ENCODE peak calls at places on chromosomes 6 and 20, in five cellular contexts. L is body of pancreas, V is mammary epithelial cell, O is endodermal cell, T is OCI-LY7. Z is an unnamed sample.

GRCh38 chr6:3341467-3341866 is 82.7 kb downstream of the PSMG4 start:
- DNase-seq in L (no peak), V (no peak), O (peak), T (no peak), Z (peak)

GRCh38 chr20:64258071-64258823 is 2.7 kb downstream of the PCMTD2 start:
- DNase-seq in L (no peak), V (no peak), O (no peak), T (no peak), Z (no peak)

GRCh38 chr6:84422380-84422968 is 195.0 kb upstream of the CEP162 start:
- DNase-seq in L (peak), V (peak), O (peak), T (no peak), Z (peak)

GRCh38 chr6:119445666-119446622 is 96.4 kb upstream of the MAN1A1 start:
- DNase-seq in L (no peak), V (peak), O (peak), T (no peak), Z (peak)

GRCh38 chr20:19784511-19785172 is 26.6 kb downstream of the RIN2 start:
- DNase-seq in L (peak), V (peak), O (peak), T (peak), Z (peak)

GRCh38 chr20:64111841-64112641 is 4.7 kb upstream of the NPBWR2 start:
- DNase-seq in L (no peak), V (no peak), O (peak), T (no peak), Z (no peak)

GRCh38 chr6:9806195-9806594 is 608.7 kb downstream of the TFAP2A start:
- DNase-seq in L (no peak), V (no peak), O (no peak), T (no peak), Z (no peak)

GRCh38 chr6:118875672-118876071 is 18.3 kb upstream of the ASF1A start:
- DNase-seq in L (no peak), V (no peak), O (no peak), T (no peak), Z (no peak)

GRCh38 chr20:56826971-56827645 is 198.0 kb downstream of the TFAP2C start:
- DNase-seq in L (no peak), V (peak), O (no peak), T (no peak), Z (peak)

GRCh38 chr20:44809380-44810060 is 826 bp downstream of the RIMS4 start:
- DNase-seq in L (no peak), V (no peak), O (peak), T (no peak), Z (no peak)

GRCh38 chr6:33748851-33749250 is 2.1 kb upstream of the IP6K3 start:
- DNase-seq in L (no peak), V (no peak), O (no peak), T (no peak), Z (no peak)

GRCh38 chr6:157500022-157500421 is 119.0 kb downstream of the ZDHHC14 start:
- DNase-seq in L (no peak), V (no peak), O (no peak), T (no peak), Z (no peak)

GRCh38 chr6:136539967-136540366 is 10.3 kb downstream of the MAP7 start:
- DNase-seq in L (no peak), V (no peak), O (no peak), T (no peak), Z (no peak)

GRCh38 chr6:126170875-126171489 is 168.9 kb upstream of the CENPW start:
- DNase-seq in L (peak), V (peak), O (no peak), T (peak), Z (peak)

GRCh38 chr6:34150766-34151165 is 4.9 kb upstream of the GRM4 start:
- DNase-seq in L (no peak), V (no peak), O (peak), T (no peak), Z (no peak)

GRCh38 chr6:68876792-68877493 is 241.9 kb downstream of the ADGRB3 start:
- DNase-seq in L (no peak), V (no peak), O (no peak), T (peak), Z (peak)

GRCh38 chr6:89140347-89141159 is 5.3 kb upstream of the PM20D2 start:
- DNase-seq in L (peak), V (peak), O (no peak), T (no peak), Z (peak)

GRCh38 chr6:53795254-53795701 is 473 bp downstream of the LRRC1 start:
- DNase-seq in L (peak), V (peak), O (no peak), T (no peak), Z (peak)

GRCh38 chr20:43043887-43044286 is 145.8 kb downstream of the PTPRT start:
- DNase-seq in L (peak), V (no peak), O (peak), T (no peak), Z (no peak)

GRCh38 chr20:56348746-56349145 is 10.0 kb upstream of the FAM210B start:
- DNase-seq in L (no peak), V (peak), O (no peak), T (no peak), Z (no peak)

GRCh38 chr6:17493286-17493685 is 99.9 kb downstream of the CAP2 start:
- DNase-seq in L (no peak), V (peak), O (no peak), T (no peak), Z (peak)

GRCh38 chr20:2330090-2330695 is 34.4 kb downstream of the TGM3 start:
- DNase-seq in L (peak), V (no peak), O (no peak), T (no peak), Z (no peak)

GRCh38 chr6:31585531-31585930 is 546 bp upstream of the LST1 start:
- DNase-seq in L (no peak), V (no peak), O (peak), T (peak), Z (no peak)

GRCh38 chr6:98539669-98540207 is 294.6 kb upstream of the POU3F2 start:
- DNase-seq in L (no peak), V (no peak), O (no peak), T (peak), Z (no peak)

GRCh38 chr20:25178563-25179438 is 16.7 kb upstream of the ENTPD6 start:
- DNase-seq in L (peak), V (peak), O (peak), T (peak), Z (peak)

GRCh38 chr20:44990425-44990824 is 24.1 kb downstream of the STK4 start:
- DNase-seq in L (no peak), V (no peak), O (no peak), T (no peak), Z (no peak)

GRCh38 chr20:63178445-63178818 is 37.5 kb downstream of the YTHDF1 start:
- DNase-seq in L (no peak), V (no peak), O (peak), T (no peak), Z (no peak)

GRCh38 chr6:34525431-34526175 is 30.5 kb downstream of the SPDEF start:
- DNase-seq in L (no peak), V (no peak), O (no peak), T (no peak), Z (no peak)

GRCh38 chr6:87756858-87757257 is 54.8 kb upstream of the AKIRIN2 start:
- DNase-seq in L (no peak), V (peak), O (no peak), T (peak), Z (peak)

GRCh38 chr6:161458199-161458598 is 184.3 kb upstream of the AGPAT4 start:
- DNase-seq in L (no peak), V (no peak), O (no peak), T (no peak), Z (no peak)

GRCh38 chr6:52574709-52575489 is 2.0 kb downstream of the TRAM2 start:
- DNase-seq in L (no peak), V (no peak), O (no peak), T (no peak), Z (no peak)

GRCh38 chr6:52572536-52572935 is 4.3 kb downstream of the TRAM2 start:
- DNase-seq in L (no peak), V (no peak), O (no peak), T (no peak), Z (no peak)

GRCh38 chr6:52575490-52575868 is 1.4 kb downstream of the TRAM2 start:
- DNase-seq in L (no peak), V (no peak), O (peak), T (no peak), Z (no peak)

GRCh38 chr6:52571099-52571755 is 5.6 kb downstream of the TRAM2 start:
- DNase-seq in L (no peak), V (no peak), O (no peak), T (no peak), Z (no peak)

GRCh38 chr6:52573295-52573694 is 3.6 kb downstream of the TRAM2 start:
- DNase-seq in L (no peak), V (no peak), O (peak), T (no peak), Z (no peak)
- TF ChIP-seq CTCF in L (no peak), V (no peak), O (no peak), T (peak), Z (no peak)

GRCh38 chr6:111573118-111573883 is 32.4 kb downstream of the TRAF3IP2 start:
- DNase-seq in L (no peak), V (peak), O (no peak), T (no peak), Z (peak)
- TF ChIP-seq CTCF in L (no peak), V (no peak), O (no peak), T (no peak), Z (no peak)

GRCh38 chr20:21147593-21147992 is 21.7 kb downstream of the KIZ start:
- DNase-seq in L (no peak), V (peak), O (no peak), T (no peak), Z (peak)

GRCh38 chr20:21146242-21146641 is 20.4 kb downstream of the KIZ start:
- DNase-seq in L (no peak), V (no peak), O (no peak), T (no peak), Z (no peak)

GRCh38 chr20:21145424-21145823 is 19.5 kb downstream of the KIZ start:
- DNase-seq in L (no peak), V (no peak), O (no peak), T (no peak), Z (no peak)

GRCh38 chr20:21151791-21152190 is 25.9 kb downstream of the KIZ start:
- DNase-seq in L (no peak), V (no peak), O (no peak), T (no peak), Z (no peak)

GRCh38 chr20:21149344-21149743 is 23.5 kb downstream of the KIZ start:
- DNase-seq in L (no peak), V (no peak), O (peak), T (no peak), Z (no peak)
- TF ChIP-seq CTCF in L (no peak), V (no peak), O (peak), T (no peak), Z (no peak)

GRCh38 chr6:64505312-64505711 is 869.7 kb downstream of the PHF3 start:
- DNase-seq in L (no peak), V (no peak), O (peak), T (peak), Z (peak)
- TF ChIP-seq CTCF in L (no peak), V (peak), O (peak), T (peak), Z (peak)

GRCh38 chr20:51966296-51966971 is 164.1 kb upstream of the SALL4 start:
- DNase-seq in L (peak), V (peak), O (peak), T (peak), Z (peak)
- TF ChIP-seq CTCF in L (peak), V (peak), O (peak), T (peak), Z (peak)

GRCh38 chr6:79431469-79431868 is 105.8 kb downstream of the LCA5 start:
- DNase-seq in L (no peak), V (peak), O (peak), T (no peak), Z (peak)
- TF ChIP-seq CTCF in L (peak), V (peak), O (peak), T (no peak), Z (peak)